ENCODE peak calls at places on chromosomes 3 and 15, in four cellular contexts. A is hepatocyte, G is AG09319, V is GM20000. J is an unnamed sample.

GRCh38 chr3:107689355-107689754 is 166.6 kb downstream of the BBX start:
- DNase-seq in A (no peak), G (no peak), V (no peak), J (no peak)

GRCh38 chr3:100600181-100601042 is 9.0 kb upstream of the ADGRG7 start:
- DNase-seq in A (no peak), G (no peak), V (no peak), J (peak)

GRCh38 chr3:197088370-197088769 is 58.8 kb upstream of the MELTF start:
- DNase-seq in A (no peak), G (no peak), V (peak), J (no peak)

GRCh38 chr15:35430301-35430700 is 115.7 kb downstream of the DPH6 start:
- DNase-seq in A (no peak), G (no peak), V (no peak), J (no peak)

GRCh38 chr3:108153451-108153981 is 62.7 kb upstream of the CD47 start:
- DNase-seq in A (peak), G (peak), V (peak), J (peak)

GRCh38 chr3:23442598-23443383 is 239.7 kb downstream of the UBE2E2 start:
- DNase-seq in A (peak), G (no peak), V (no peak), J (peak)

GRCh38 chr15:25849431-25849921 is 13.7 kb downstream of the ATP10A start:
- DNase-seq in A (peak), G (peak), V (no peak), J (peak)

GRCh38 chr3:126124148-126124868 is 40.4 kb upstream of the SLC41A3 start:
- DNase-seq in A (no peak), G (no peak), V (no peak), J (no peak)

GRCh38 chr15:101277943-101278564 is 769 bp upstream of the SELENOS start:
- DNase-seq in A (peak), G (no peak), V (no peak), J (no peak)

GRCh38 chr15:37764733-37765191 is 169.7 kb upstream of the TMCO5A start:
- DNase-seq in A (peak), G (peak), V (peak), J (peak)

GRCh38 chr3:59710556-59710953 is 660.7 kb upstream of the CFAP20DC start:
- DNase-seq in A (no peak), G (no peak), V (no peak), J (no peak)

GRCh38 chr3:28077566-28077965 is 163.9 kb upstream of the CMC1 start:
- DNase-seq in A (no peak), G (no peak), V (no peak), J (no peak)

GRCh38 chr3:23807161-23808015 is 1.6 kb downstream of the UBE2E1 start:
- DNase-seq in A (peak), G (peak), V (peak), J (peak)

GRCh38 chr3:179615458-179616173 is 11.0 kb downstream of the NDUFB5 start:
- DNase-seq in A (no peak), G (no peak), V (no peak), J (no peak)

GRCh38 chr3:52291508-52292181 is 4.0 kb downstream of the GLYCTK start:
- DNase-seq in A (peak), G (no peak), V (peak), J (peak)

GRCh38 chr3:186362988-186363387 is 954 bp upstream of the DGKG start:
- DNase-seq in A (no peak), G (no peak), V (no peak), J (no peak)

GRCh38 chr15:94008101-94009080 is 223.0 kb upstream of the MCTP2 start:
- DNase-seq in A (no peak), G (no peak), V (no peak), J (no peak)

GRCh38 chr3:14283821-14284438 is 105.3 kb downstream of the LSM3 start:
- DNase-seq in A (no peak), G (no peak), V (no peak), J (no peak)

GRCh38 chr15:74956648-74957300 is at the start of gene RPP25:
- DNase-seq in A (peak), G (no peak), V (peak), J (peak)

GRCh38 chr3:159619341-159619885 is 369.2 kb upstream of the IL12A start:
- DNase-seq in A (peak), G (peak), V (no peak), J (no peak)

GRCh38 chr15:66675456-66675855 is 26.6 kb upstream of the SMAD6 start:
- DNase-seq in A (no peak), G (no peak), V (no peak), J (no peak)

GRCh38 chr3:195080125-195080524 is 190.8 kb downstream of the XXYLT1 start:
- DNase-seq in A (no peak), G (no peak), V (peak), J (no peak)

GRCh38 chr3:70916375-70917055 is 604.1 kb upstream of the MDFIC2 start:
- DNase-seq in A (peak), G (no peak), V (no peak), J (no peak)

GRCh38 chr3:170259853-170260386 is 37.7 kb downstream of the PRKCI start:
- DNase-seq in A (no peak), G (no peak), V (no peak), J (no peak)

GRCh38 chr3:184688872-184689271 is 23.0 kb downstream of the MAGEF1 start:
- DNase-seq in A (no peak), G (no peak), V (no peak), J (no peak)

GRCh38 chr15:90956551-90957104 is 1.9 kb downstream of the RCCD1 start:
- DNase-seq in A (peak), G (no peak), V (peak), J (peak)

GRCh38 chr15:76139368-76140068 is 79.7 kb downstream of the TMEM266 start:
- DNase-seq in A (peak), G (peak), V (peak), J (peak)

GRCh38 chr15:55564347-55565145 is 23.6 kb downstream of the PYGO1 start:
- DNase-seq in A (no peak), G (no peak), V (no peak), J (no peak)
- TF ChIP-seq CTCF in A (no peak), G (no peak), V (no peak), J (no peak)

DNA sequence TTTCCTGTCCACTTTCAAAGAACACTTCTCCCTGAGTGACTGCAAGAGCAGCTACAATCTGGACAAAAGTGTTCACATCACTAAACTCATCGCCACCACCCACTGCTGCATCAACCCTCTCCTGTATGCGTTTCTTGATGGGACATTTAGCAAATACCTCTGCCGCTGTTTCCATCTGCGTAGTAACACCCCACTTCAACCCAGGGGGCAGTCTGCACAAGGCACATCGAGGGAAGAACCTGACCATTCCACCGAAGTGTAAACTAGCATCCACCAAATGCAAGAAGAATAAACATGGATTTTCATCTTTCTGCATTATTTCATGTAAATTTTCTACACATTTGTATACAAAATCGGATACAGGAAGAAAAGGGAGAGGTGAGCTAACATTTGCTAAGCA is 1.8 kb downstream of the CCRL2 start:
- DNase-seq in A (no peak), G (no peak), V (no peak), J (no peak)
- TF ChIP-seq CTCF in A (no peak), G (no peak), V (no peak), J (no peak)

GRCh38 chr3:182308328-182308727 is 485.0 kb upstream of the ATP11B start:
- DNase-seq in A (no peak), G (no peak), V (no peak), J (no peak)
- TF ChIP-seq CTCF in A (no peak), G (no peak), V (no peak), J (no peak)

GRCh38 chr3:82329300-82329699 is 567.9 kb upstream of the GBE1 start:
- DNase-seq in A (no peak), G (no peak), V (no peak), J (no peak)
- TF ChIP-seq CTCF in A (peak), G (peak), V (no peak), J (peak)

GRCh38 chr3:13068269-13069010 is 4.8 kb downstream of the IQSEC1 start:
- DNase-seq in A (no peak), G (no peak), V (no peak), J (no peak)
- TF ChIP-seq CTCF in A (no peak), G (no peak), V (no peak), J (no peak)